ENCODE peak calls at places on chromosomes 7 and 10, in seven cellular contexts. Y is Daoy; F is T-helper 2 cell; Q is Calu3; N is occipital lobe; A is GM03348; B is stimulated activated CD4-positive, alpha-beta T cell treated with anti-CD3 and anti-CD28 coated beads, Interleukin-2, amount 100 ng/mL, for 24 hours. S is an unnamed sample.

GRCh38 chr7:155405399-155406318 is 52.3 kb upstream of the EN2 start:
- DNase-seq in Y (peak; percentile 68), F (no peak), Q (peak; percentile 21), N (no peak), A (no peak), B (no peak), S (peak; percentile 68)

GRCh38 chr7:151736403-151736909 is 140.5 kb downstream of the PRKAG2 start:
- DNase-seq in Y (peak; percentile 94), F (no peak), Q (peak; percentile 72), N (peak; percentile 24), A (peak; percentile 95), B (no peak), S (peak; percentile 75)

GRCh38 chr7:5598261-5598761 is 174.7 kb upstream of the TNRC18 start:
- DNase-seq in Y (no peak), F (no peak), Q (no peak), N (no peak), A (peak; percentile 11), B (no peak), S (peak; percentile 10)

GRCh38 chr7:151742713-151743480 is 134.0 kb downstream of the PRKAG2 start:
- DNase-seq in Y (peak; percentile 54), F (no peak), Q (no peak), N (no peak), A (no peak), B (no peak), S (no peak)

GRCh38 chr7:135525426-135525825 is 15.5 kb upstream of the CNOT4 start:
- DNase-seq in Y (no peak), F (no peak), Q (no peak), N (no peak), A (no peak), B (no peak), S (no peak)

GRCh38 chr7:100000239-100000638 is 15.2 kb upstream of the ZKSCAN1 start:
- DNase-seq in Y (no peak), F (no peak), Q (no peak), N (no peak), A (no peak), B (no peak), S (no peak)

GRCh38 chr7:114944742-114945625 is 23.1 kb downstream of the MDFIC start:
- DNase-seq in Y (peak; percentile 77), F (no peak), Q (no peak), N (peak; percentile 5), A (peak; percentile 85), B (no peak), S (peak; percentile 48)

GRCh38 chr10:119761106-119761505 is 35.3 kb downstream of the INPP5F start:
- DNase-seq in Y (peak; percentile 11), F (no peak), Q (no peak), N (no peak), A (peak; percentile 79), B (no peak), S (no peak)

GRCh38 chr7:93011351-93012294 is 106.2 kb downstream of the SAMD9 start:
- DNase-seq in Y (peak; percentile 87), F (no peak), Q (no peak), N (no peak), A (peak; percentile 58), B (no peak), S (no peak)

GRCh38 chr7:30874656-30875317 is 36.9 kb upstream of the AQP1 start:
- DNase-seq in Y (peak; percentile 34), F (no peak), Q (no peak), N (no peak), A (no peak), B (no peak), S (no peak)

GRCh38 chr7:107810626-107811025 is 7.6 kb upstream of the SLC26A3 start:
- DNase-seq in Y (no peak), F (no peak), Q (no peak), N (no peak), A (no peak), B (no peak), S (peak; percentile 14)

S was measured in iPS-NIHi11.